ENCODE peak calls at places on chromosomes 6 and 20, in four cellular contexts. U is heart left ventricle, T is astrocyte of the spinal cord, C is heart right ventricle. E is an unnamed sample.

GRCh38 chr6:38349795-38350194 is 289.9 kb downstream of the BTBD9 start:
- DNase-seq in T (peak; percentile 80), U (no peak), C (no peak), E (peak; percentile 27)

GRCh38 chr6:225121-225721 is 67.1 kb upstream of the DUSP22 start:
- DNase-seq in U (no peak), T (no peak), C (no peak), E (no peak)

GRCh38 chr20:46622125-46622524 is 29.1 kb downstream of the SLC13A3 start:
- DNase-seq in C (no peak), U (no peak), T (no peak), E (no peak)

GRCh38 chr20:44780226-44780625 is 30.1 kb downstream of the RIMS4 start:
- DNase-seq in C (peak; percentile 28), U (peak; percentile 40), T (peak; percentile 49), E (peak; percentile 79)

GRCh38 chr20:25043499-25044260 is 14.3 kb downstream of the ACSS1 start:
- DNase-seq in T (no peak), U (no peak), C (no peak), E (no peak)

GRCh38 chr6:70225052-70225451 is 77.8 kb downstream of the COL9A1 start:
- DNase-seq in T (no peak), C (peak; percentile 12), U (no peak), E (no peak)

GRCh38 chr20:53154540-53154939 is 182.4 kb downstream of the TSHZ2 start:
- DNase-seq in C (no peak), U (no peak), T (peak; percentile 9), E (no peak)

GRCh38 chr20:36121981-36122930 is 32.3 kb upstream of the EPB41L1 start:
- DNase-seq in U (no peak), T (no peak), C (no peak), E (no peak)

GRCh38 chr6:34063641-34064040 is 82.2 kb downstream of the GRM4 start:
- DNase-seq in U (no peak), T (no peak), C (no peak), E (no peak)

GRCh38 chr6:37502703-37503485 is 3.2 kb upstream of the CCDC167 start:
- DNase-seq in C (no peak), T (no peak), U (no peak), E (no peak)

GRCh38 chr6:44006123-44006871 is 121.0 kb downstream of the MRPL14 start:
- DNase-seq in T (peak; percentile 50), C (no peak), U (no peak), E (no peak)

GRCh38 chr6:143698759-143699750 is 21.3 kb downstream of the PHACTR2 start:
- DNase-seq in U (no peak), C (no peak), T (no peak), E (no peak)

GRCh38 chr6:37057678-37058077 is 52.2 kb downstream of the FGD2 start:
- DNase-seq in C (no peak), U (no peak), T (no peak), E (no peak)

GRCh38 chr6:48744948-48745347 is 634.0 kb upstream of the PTCHD4 start:
- DNase-seq in C (no peak), U (no peak), T (peak; percentile 6), E (no peak)

GRCh38 chr6:16352258-16352635 is 113.9 kb downstream of the GMPR start:
- DNase-seq in C (no peak), U (no peak), T (peak; percentile 70), E (peak; percentile 68)

GRCh38 chr6:138415125-138415524 is 11.1 kb downstream of the HEBP2 start:
- DNase-seq in U (no peak), C (no peak), T (no peak), E (no peak)

GRCh38 chr6:104638841-104639290 is 220.9 kb downstream of the HACE1 start:
- DNase-seq in T (no peak), U (no peak), C (no peak), E (no peak)

GRCh38 chr6:6643398-6643797 is 54.9 kb downstream of the LY86 start:
- DNase-seq in T (no peak), U (no peak), C (no peak), E (no peak)

GRCh38 chr6:143872211-143872610 is 7.9 kb downstream of the ZC2HC1B start:
- DNase-seq in C (no peak), U (no peak), T (peak; percentile 10), E (peak; percentile 45)

GRCh38 chr6:53418288-53418687 is 69.5 kb upstream of the ELOVL5 start:
- DNase-seq in U (no peak), C (no peak), T (no peak), E (no peak)

GRCh38 chr20:56826971-56827645 is 198.0 kb downstream of the TFAP2C start:
- DNase-seq in U (no peak), T (peak; percentile 3), C (no peak), E (peak; percentile 91)

GRCh38 chr20:57380081-57380750 is 11.0 kb upstream of the RBM38 start:
- DNase-seq in C (no peak), U (no peak), T (no peak), E (no peak)

GRCh38 chr20:44690781-44691423 is 24.3 kb upstream of the CCN5 start:
- DNase-seq in U (peak; percentile 44), C (peak; percentile 42), T (no peak), E (no peak)

GRCh38 chr6:16437095-16437494 is 198.7 kb downstream of the GMPR start:
- DNase-seq in C (no peak), T (no peak), U (no peak), E (no peak)

GRCh38 chr6:170554086-170554887 is at the start of gene TBP:
- DNase-seq in U (peak; percentile 99), T (peak; percentile 99), C (peak; percentile 99), E (peak; percentile 99)
- TF ChIP-seq CTCF in U (no peak), T (no peak), C (no peak), E (no peak)

DNA sequence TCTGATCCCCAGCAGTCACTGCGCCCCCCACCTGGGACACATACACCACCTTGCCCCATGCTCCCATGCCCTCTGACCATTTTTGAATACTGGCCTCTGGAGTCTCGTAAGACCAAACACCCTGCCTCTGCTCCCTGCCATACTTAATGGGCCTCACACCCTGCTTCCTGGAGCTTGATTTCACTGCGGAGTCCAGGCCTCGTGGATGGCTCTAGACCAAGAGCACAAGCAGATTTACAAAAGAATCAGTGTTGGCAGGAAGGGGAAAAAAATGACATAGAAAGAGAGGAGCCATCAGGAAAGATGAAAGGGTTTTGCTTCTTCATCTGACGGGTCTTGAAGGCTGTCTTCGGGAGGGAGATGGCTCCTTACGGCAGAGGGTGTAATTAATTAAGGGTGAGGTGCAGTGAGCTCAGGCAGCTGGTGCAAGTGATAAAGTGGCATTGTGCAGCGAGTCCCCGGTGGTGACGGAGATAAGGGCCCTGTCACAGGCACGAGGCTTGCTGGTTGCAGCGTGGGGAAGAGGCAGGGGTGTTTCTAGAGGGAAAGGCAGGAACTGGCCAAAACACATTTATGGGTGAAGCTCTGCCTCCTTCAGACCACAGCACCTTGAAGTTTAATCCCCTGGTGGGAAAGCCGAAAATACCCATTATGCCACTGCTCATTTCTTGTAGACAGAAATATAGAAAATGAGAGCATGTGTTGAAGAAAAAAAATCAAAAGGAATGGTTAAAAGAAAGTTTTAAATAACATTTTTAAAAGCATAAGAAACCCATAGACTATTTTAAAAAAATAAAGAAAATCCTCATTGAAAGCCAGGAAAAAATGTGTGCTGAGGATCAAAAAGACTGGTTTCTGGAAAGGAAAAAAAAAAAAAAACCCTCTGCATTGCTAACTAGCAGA is 128.6 kb upstream of the LRFN2 start:
- DNase-seq in U (no peak), C (no peak), T (no peak), E (no peak)
- H3K4me3 ChIP-seq in U (no peak overlapping the region), C (no peak overlapping the region), T (no peak overlapping the region), E (no peak overlapping the region)

GRCh38 chr20:51541189-51542032 is 1.1 kb downstream of the NFATC2 start:
- DNase-seq in U (peak; percentile 87), T (peak; percentile 54), C (peak; percentile 92), E (peak; percentile 52)

GRCh38 chr20:51542894-51543788 is 622 bp upstream of the NFATC2 start:
- DNase-seq in C (no peak), T (no peak), U (no peak), E (no peak)

GRCh38 chr20:51545515-51545914 is 3.0 kb upstream of the NFATC2 start:
- DNase-seq in T (no peak), C (no peak), U (no peak), E (no peak)

GRCh38 chr20:51540585-51540984 is 1.9 kb downstream of the NFATC2 start:
- DNase-seq in U (no peak), C (no peak), T (no peak), E (no peak)

DNA sequence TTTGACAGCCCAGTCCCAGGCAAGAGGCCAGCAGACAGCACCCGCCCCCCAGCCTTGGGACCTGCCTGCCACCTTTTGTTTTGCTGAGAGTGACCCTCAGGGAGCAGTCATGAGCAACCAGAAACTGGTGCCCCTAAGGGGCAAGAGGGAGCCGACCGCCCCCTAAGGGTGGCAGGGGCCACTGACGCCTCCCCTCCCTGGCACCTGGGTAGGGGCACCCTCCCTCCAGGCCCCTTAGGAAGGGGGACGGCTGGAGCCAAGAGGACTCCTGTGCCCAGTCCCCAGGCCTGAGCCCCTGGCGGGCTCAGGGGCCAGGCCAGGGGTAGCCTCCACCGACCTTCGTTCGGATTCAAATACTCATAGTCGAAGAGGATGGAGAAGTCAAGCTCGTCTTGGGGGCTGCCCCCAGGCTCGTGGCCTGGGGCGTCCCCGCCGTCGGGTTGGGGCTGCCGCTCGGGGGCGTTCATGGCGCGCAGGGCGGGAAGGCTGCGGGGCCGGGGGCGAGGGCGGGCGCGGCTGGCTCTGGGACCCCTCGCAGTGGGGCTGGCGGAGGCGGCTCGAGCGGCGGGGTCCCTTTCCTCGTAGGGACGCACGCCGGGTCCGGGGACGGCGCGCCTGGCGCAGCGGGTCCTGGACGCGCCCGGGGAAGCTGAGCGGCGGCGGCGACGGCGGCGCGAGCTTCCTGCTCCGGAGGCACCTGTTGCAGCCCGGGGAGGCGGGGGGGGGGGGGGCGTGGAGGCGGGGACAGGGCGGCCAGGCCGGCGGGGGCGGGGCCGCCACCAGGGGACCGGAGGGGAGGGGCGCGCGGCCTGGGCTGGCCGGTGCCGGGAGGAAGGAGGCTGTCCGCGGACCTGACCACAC is at the start of gene NFATC2:
- DNase-seq in U (peak; percentile 66), C (peak; percentile 51), T (no peak), E (no peak)
- TF ChIP-seq CTCF in U (peak; percentile 30), C (peak; percentile 50), T (no peak), E (no peak)

GRCh38 chr6:111764238-111765182 is 108.7 kb downstream of the FYN start:
- DNase-seq in T (peak; percentile 73), C (no peak), U (no peak), E (no peak)

GRCh38 chr6:111759413-111759835 is 113.8 kb downstream of the FYN start:
- DNase-seq in T (no peak), U (no peak), C (no peak), E (no peak)

GRCh38 chr6:111763381-111763780 is 109.9 kb downstream of the FYN start:
- DNase-seq in U (no peak), T (peak; percentile 59), C (no peak), E (no peak)

GRCh38 chr6:111759836-111760785 is 113.1 kb downstream of the FYN start:
- DNase-seq in C (no peak), T (peak; percentile 84), U (no peak), E (peak; percentile 45)

GRCh38 chr6:111761783-111762312 is 111.4 kb downstream of the FYN start:
- DNase-seq in U (no peak), T (peak; percentile 82), C (no peak), E (no peak)
- H3K4me3 ChIP-seq in U (no peak overlapping the region), T (no peak overlapping the region), C (no peak overlapping the region), E (no peak overlapping the region)